ENCODE peak calls at places on chromosomes 13 and 19, in ten cellular contexts. One of them, this sample, is unnamed.
A peak's percentile ranks its signal among the peaks of the same experiment; 100 is the strongest.

GRCh38 chr13:46211116-46211515 is 612 bp upstream of the LRRC63 start:
- DNase-seq in progenitor cell of endocrine pancreas: no peak
- DNase-seq in activated T-helper 1 cell treated with anti-CD3 and anti-CD28 coated beads, Interleukin-12 subunit alpha, Interleukin-12 subunit beta, Interleukin-2, Interleukin-4 antibody, amounts not matched to agents 30 ng/mL and 10 ng/mL and 1 ng/mL, durations not matched to agents 14 hours and 24 hours and 36 hours: peak; percentile 28
- DNase-seq in stimulated activated effector memory CD8-positive, alpha-beta T cell treated with anti-CD3 and anti-CD28 coated beads, Interleukin-12 subunit alpha, Interleukin-12 subunit beta, amount 100 ng/mL, for 72 hours: peak; percentile 12
- DNase-seq in iPS-NIHi11: no peak
- DNase-seq in fibroblast of the aortic adventitia: peak; percentile 5
- DNase-seq in small intestine: peak; percentile 17
- DNase-seq in kidney tubule cell: no peak
- DNase-seq in ovary: no peak
- DNase-seq in T-helper 9 cell: peak; percentile 16
- DNase-seq in this sample: no peak

GRCh38 chr19:7730286-7731217 is 1.4 kb downstream of the CLEC4G start:
- DNase-seq in ovary: no peak
- DNase-seq in stimulated activated effector memory CD8-positive, alpha-beta T cell treated with anti-CD3 and anti-CD28 coated beads, Interleukin-12 subunit alpha, Interleukin-12 subunit beta, amount 100 ng/mL, for 72 hours: no peak
- DNase-seq in fibroblast of the aortic adventitia: no peak
- DNase-seq in small intestine: no peak
- DNase-seq in activated T-helper 1 cell treated with anti-CD3 and anti-CD28 coated beads, Interleukin-12 subunit alpha, Interleukin-12 subunit beta, Interleukin-2, Interleukin-4 antibody, amounts not matched to agents 30 ng/mL and 10 ng/mL and 1 ng/mL, durations not matched to agents 14 hours and 24 hours and 36 hours: no peak
- DNase-seq in progenitor cell of endocrine pancreas: no peak
- DNase-seq in T-helper 9 cell: no peak
- DNase-seq in iPS-NIHi11: no peak
- DNase-seq in kidney tubule cell: no peak
- DNase-seq in this sample: no peak

GRCh38 chr13:48585456-48585840 is 52.6 kb upstream of the RCBTB2 start:
- DNase-seq in progenitor cell of endocrine pancreas: no peak
- DNase-seq in stimulated activated effector memory CD8-positive, alpha-beta T cell treated with anti-CD3 and anti-CD28 coated beads, Interleukin-12 subunit alpha, Interleukin-12 subunit beta, amount 100 ng/mL, for 72 hours: no peak
- DNase-seq in small intestine: peak; percentile 23
- DNase-seq in activated T-helper 1 cell treated with anti-CD3 and anti-CD28 coated beads, Interleukin-12 subunit alpha, Interleukin-12 subunit beta, Interleukin-2, Interleukin-4 antibody, amounts not matched to agents 30 ng/mL and 10 ng/mL and 1 ng/mL, durations not matched to agents 14 hours and 24 hours and 36 hours: no peak
- DNase-seq in T-helper 9 cell: no peak
- DNase-seq in ovary: no peak
- DNase-seq in fibroblast of the aortic adventitia: peak; percentile 75
- DNase-seq in kidney tubule cell: peak; percentile 26
- DNase-seq in iPS-NIHi11: no peak
- DNase-seq in this sample: peak; percentile 68

GRCh38 chr19:45542234-45542668 is 35.0 kb downstream of the VASP start:
- DNase-seq in stimulated activated effector memory CD8-positive, alpha-beta T cell treated with anti-CD3 and anti-CD28 coated beads, Interleukin-12 subunit alpha, Interleukin-12 subunit beta, amount 100 ng/mL, for 72 hours: no peak
- DNase-seq in kidney tubule cell: no peak
- DNase-seq in T-helper 9 cell: no peak
- DNase-seq in activated T-helper 1 cell treated with anti-CD3 and anti-CD28 coated beads, Interleukin-12 subunit alpha, Interleukin-12 subunit beta, Interleukin-2, Interleukin-4 antibody, amounts not matched to agents 30 ng/mL and 10 ng/mL and 1 ng/mL, durations not matched to agents 14 hours and 24 hours and 36 hours: no peak
- DNase-seq in progenitor cell of endocrine pancreas: no peak
- DNase-seq in iPS-NIHi11: no peak
- DNase-seq in ovary: no peak
- DNase-seq in small intestine: no peak
- DNase-seq in fibroblast of the aortic adventitia: no peak
- DNase-seq in this sample: no peak

GRCh38 chr19:46975918-46976782 is 43.5 kb upstream of the NPAS1 start:
- DNase-seq in progenitor cell of endocrine pancreas: peak; percentile 25
- DNase-seq in kidney tubule cell: peak; percentile 96
- DNase-seq in stimulated activated effector memory CD8-positive, alpha-beta T cell treated with anti-CD3 and anti-CD28 coated beads, Interleukin-12 subunit alpha, Interleukin-12 subunit beta, amount 100 ng/mL, for 72 hours: no peak
- DNase-seq in small intestine: peak; percentile 67
- DNase-seq in iPS-NIHi11: peak; percentile 69
- DNase-seq in ovary: peak; percentile 96
- DNase-seq in activated T-helper 1 cell treated with anti-CD3 and anti-CD28 coated beads, Interleukin-12 subunit alpha, Interleukin-12 subunit beta, Interleukin-2, Interleukin-4 antibody, amounts not matched to agents 30 ng/mL and 10 ng/mL and 1 ng/mL, durations not matched to agents 14 hours and 24 hours and 36 hours: no peak
- DNase-seq in T-helper 9 cell: no peak
- DNase-seq in fibroblast of the aortic adventitia: peak; percentile 100
- DNase-seq in this sample: peak; percentile 84

GRCh38 chr13:100818706-100819105 is 144.1 kb upstream of the TMTC4 start:
- DNase-seq in T-helper 9 cell: no peak
- DNase-seq in activated T-helper 1 cell treated with anti-CD3 and anti-CD28 coated beads, Interleukin-12 subunit alpha, Interleukin-12 subunit beta, Interleukin-2, Interleukin-4 antibody, amounts not matched to agents 30 ng/mL and 10 ng/mL and 1 ng/mL, durations not matched to agents 14 hours and 24 hours and 36 hours: no peak
- DNase-seq in progenitor cell of endocrine pancreas: no peak
- DNase-seq in iPS-NIHi11: no peak
- DNase-seq in small intestine: no peak
- DNase-seq in fibroblast of the aortic adventitia: peak; percentile 85
- DNase-seq in ovary: no peak
- DNase-seq in kidney tubule cell: peak; percentile 11
- DNase-seq in stimulated activated effector memory CD8-positive, alpha-beta T cell treated with anti-CD3 and anti-CD28 coated beads, Interleukin-12 subunit alpha, Interleukin-12 subunit beta, amount 100 ng/mL, for 72 hours: no peak
- DNase-seq in this sample: no peak

GRCh38 chr19:10695401-10696398 is 5.5 kb upstream of the QTRT1 start:
- DNase-seq in progenitor cell of endocrine pancreas: peak; percentile 92
- DNase-seq in kidney tubule cell: peak; percentile 92
- DNase-seq in iPS-NIHi11: peak; percentile 96
- DNase-seq in T-helper 9 cell: peak; percentile 75
- DNase-seq in activated T-helper 1 cell treated with anti-CD3 and anti-CD28 coated beads, Interleukin-12 subunit alpha, Interleukin-12 subunit beta, Interleukin-2, Interleukin-4 antibody, amounts not matched to agents 30 ng/mL and 10 ng/mL and 1 ng/mL, durations not matched to agents 14 hours and 24 hours and 36 hours: peak; percentile 91
- DNase-seq in fibroblast of the aortic adventitia: peak; percentile 90
- DNase-seq in small intestine: peak; percentile 98
- DNase-seq in stimulated activated effector memory CD8-positive, alpha-beta T cell treated with anti-CD3 and anti-CD28 coated beads, Interleukin-12 subunit alpha, Interleukin-12 subunit beta, amount 100 ng/mL, for 72 hours: peak; percentile 82
- DNase-seq in ovary: peak; percentile 96
- DNase-seq in this sample: peak; percentile 100

GRCh38 chr13:29439601-29440381 is 155.7 kb downstream of the SLC7A1 start:
- DNase-seq in T-helper 9 cell: no peak
- DNase-seq in fibroblast of the aortic adventitia: no peak
- DNase-seq in small intestine: no peak
- DNase-seq in kidney tubule cell: no peak
- DNase-seq in activated T-helper 1 cell treated with anti-CD3 and anti-CD28 coated beads, Interleukin-12 subunit alpha, Interleukin-12 subunit beta, Interleukin-2, Interleukin-4 antibody, amounts not matched to agents 30 ng/mL and 10 ng/mL and 1 ng/mL, durations not matched to agents 14 hours and 24 hours and 36 hours: no peak
- DNase-seq in progenitor cell of endocrine pancreas: no peak
- DNase-seq in ovary: no peak
- DNase-seq in stimulated activated effector memory CD8-positive, alpha-beta T cell treated with anti-CD3 and anti-CD28 coated beads, Interleukin-12 subunit alpha, Interleukin-12 subunit beta, amount 100 ng/mL, for 72 hours: no peak
- DNase-seq in iPS-NIHi11: no peak
- DNase-seq in this sample: no peak

GRCh38 chr13:94234766-94235165 is 244.7 kb downstream of the DCT start:
- DNase-seq in ovary: no peak
- DNase-seq in T-helper 9 cell: no peak
- DNase-seq in kidney tubule cell: no peak
- DNase-seq in stimulated activated effector memory CD8-positive, alpha-beta T cell treated with anti-CD3 and anti-CD28 coated beads, Interleukin-12 subunit alpha, Interleukin-12 subunit beta, amount 100 ng/mL, for 72 hours: no peak
- DNase-seq in small intestine: no peak
- DNase-seq in progenitor cell of endocrine pancreas: no peak
- DNase-seq in activated T-helper 1 cell treated with anti-CD3 and anti-CD28 coated beads, Interleukin-12 subunit alpha, Interleukin-12 subunit beta, Interleukin-2, Interleukin-4 antibody, amounts not matched to agents 30 ng/mL and 10 ng/mL and 1 ng/mL, durations not matched to agents 14 hours and 24 hours and 36 hours: no peak
- DNase-seq in iPS-NIHi11: no peak
- DNase-seq in fibroblast of the aortic adventitia: no peak
- DNase-seq in this sample: no peak

GRCh38 chr19:13195678-13196077 is 45.5 kb downstream of the IER2 start:
- DNase-seq in small intestine: peak; percentile 94
- DNase-seq in progenitor cell of endocrine pancreas: no peak
- DNase-seq in fibroblast of the aortic adventitia: no peak
- DNase-seq in ovary: no peak
- DNase-seq in activated T-helper 1 cell treated with anti-CD3 and anti-CD28 coated beads, Interleukin-12 subunit alpha, Interleukin-12 subunit beta, Interleukin-2, Interleukin-4 antibody, amounts not matched to agents 30 ng/mL and 10 ng/mL and 1 ng/mL, durations not matched to agents 14 hours and 24 hours and 36 hours: peak; percentile 32
- DNase-seq in iPS-NIHi11: peak; percentile 84
- DNase-seq in stimulated activated effector memory CD8-positive, alpha-beta T cell treated with anti-CD3 and anti-CD28 coated beads, Interleukin-12 subunit alpha, Interleukin-12 subunit beta, amount 100 ng/mL, for 72 hours: no peak
- DNase-seq in kidney tubule cell: peak; percentile 83
- DNase-seq in T-helper 9 cell: peak; percentile 55
- DNase-seq in this sample: peak; percentile 79

GRCh38 chr19:13600802-13601201 is 94.5 kb upstream of the CACNA1A start:
- DNase-seq in stimulated activated effector memory CD8-positive, alpha-beta T cell treated with anti-CD3 and anti-CD28 coated beads, Interleukin-12 subunit alpha, Interleukin-12 subunit beta, amount 100 ng/mL, for 72 hours: no peak
- DNase-seq in T-helper 9 cell: no peak
- DNase-seq in activated T-helper 1 cell treated with anti-CD3 and anti-CD28 coated beads, Interleukin-12 subunit alpha, Interleukin-12 subunit beta, Interleukin-2, Interleukin-4 antibody, amounts not matched to agents 30 ng/mL and 10 ng/mL and 1 ng/mL, durations not matched to agents 14 hours and 24 hours and 36 hours: no peak
- DNase-seq in small intestine: no peak
- DNase-seq in kidney tubule cell: no peak
- DNase-seq in progenitor cell of endocrine pancreas: no peak
- DNase-seq in iPS-NIHi11: no peak
- DNase-seq in fibroblast of the aortic adventitia: no peak
- DNase-seq in ovary: no peak
- DNase-seq in this sample: no peak

GRCh38 chr19:36244066-36244465 is 29.2 kb downstream of the ZNF146 start:
- DNase-seq in small intestine: no peak
- DNase-seq in activated T-helper 1 cell treated with anti-CD3 and anti-CD28 coated beads, Interleukin-12 subunit alpha, Interleukin-12 subunit beta, Interleukin-2, Interleukin-4 antibody, amounts not matched to agents 30 ng/mL and 10 ng/mL and 1 ng/mL, durations not matched to agents 14 hours and 24 hours and 36 hours: no peak
- DNase-seq in fibroblast of the aortic adventitia: no peak
- DNase-seq in progenitor cell of endocrine pancreas: no peak
- DNase-seq in stimulated activated effector memory CD8-positive, alpha-beta T cell treated with anti-CD3 and anti-CD28 coated beads, Interleukin-12 subunit alpha, Interleukin-12 subunit beta, amount 100 ng/mL, for 72 hours: no peak
- DNase-seq in T-helper 9 cell: no peak
- DNase-seq in kidney tubule cell: no peak
- DNase-seq in ovary: no peak
- DNase-seq in iPS-NIHi11: no peak
- DNase-seq in this sample: no peak

GRCh38 chr13:63567031-63567430 is 2151.4 kb upstream of the PCDH20 start:
- DNase-seq in ovary: no peak
- DNase-seq in kidney tubule cell: no peak
- DNase-seq in fibroblast of the aortic adventitia: no peak
- DNase-seq in progenitor cell of endocrine pancreas: no peak
- DNase-seq in activated T-helper 1 cell treated with anti-CD3 and anti-CD28 coated beads, Interleukin-12 subunit alpha, Interleukin-12 subunit beta, Interleukin-2, Interleukin-4 antibody, amounts not matched to agents 30 ng/mL and 10 ng/mL and 1 ng/mL, durations not matched to agents 14 hours and 24 hours and 36 hours: no peak
- DNase-seq in iPS-NIHi11: no peak
- DNase-seq in stimulated activated effector memory CD8-positive, alpha-beta T cell treated with anti-CD3 and anti-CD28 coated beads, Interleukin-12 subunit alpha, Interleukin-12 subunit beta, amount 100 ng/mL, for 72 hours: no peak
- DNase-seq in T-helper 9 cell: no peak
- DNase-seq in small intestine: no peak
- DNase-seq in this sample: no peak

GRCh38 chr19:56356944-56357343 is 36.4 kb downstream of the ZNF582 start:
- DNase-seq in kidney tubule cell: no peak
- DNase-seq in progenitor cell of endocrine pancreas: no peak
- DNase-seq in ovary: no peak
- DNase-seq in stimulated activated effector memory CD8-positive, alpha-beta T cell treated with anti-CD3 and anti-CD28 coated beads, Interleukin-12 subunit alpha, Interleukin-12 subunit beta, amount 100 ng/mL, for 72 hours: no peak
- DNase-seq in small intestine: no peak
- DNase-seq in fibroblast of the aortic adventitia: no peak
- DNase-seq in T-helper 9 cell: no peak
- DNase-seq in iPS-NIHi11: no peak
- DNase-seq in activated T-helper 1 cell treated with anti-CD3 and anti-CD28 coated beads, Interleukin-12 subunit alpha, Interleukin-12 subunit beta, Interleukin-2, Interleukin-4 antibody, amounts not matched to agents 30 ng/mL and 10 ng/mL and 1 ng/mL, durations not matched to agents 14 hours and 24 hours and 36 hours: no peak
- DNase-seq in this sample: no peak

GRCh38 chr13:31365630-31366029 is 165.9 kb downstream of the B3GLCT start:
- DNase-seq in fibroblast of the aortic adventitia: no peak
- DNase-seq in kidney tubule cell: no peak
- DNase-seq in stimulated activated effector memory CD8-positive, alpha-beta T cell treated with anti-CD3 and anti-CD28 coated beads, Interleukin-12 subunit alpha, Interleukin-12 subunit beta, amount 100 ng/mL, for 72 hours: no peak
- DNase-seq in T-helper 9 cell: no peak
- DNase-seq in iPS-NIHi11: no peak
- DNase-seq in ovary: no peak
- DNase-seq in small intestine: no peak
- DNase-seq in activated T-helper 1 cell treated with anti-CD3 and anti-CD28 coated beads, Interleukin-12 subunit alpha, Interleukin-12 subunit beta, Interleukin-2, Interleukin-4 antibody, amounts not matched to agents 30 ng/mL and 10 ng/mL and 1 ng/mL, durations not matched to agents 14 hours and 24 hours and 36 hours: no peak
- DNase-seq in progenitor cell of endocrine pancreas: no peak
- DNase-seq in this sample: no peak

GRCh38 chr19:41934849-41935374 is 6.7 kb upstream of the ERFL start:
- DNase-seq in stimulated activated effector memory CD8-positive, alpha-beta T cell treated with anti-CD3 and anti-CD28 coated beads, Interleukin-12 subunit alpha, Interleukin-12 subunit beta, amount 100 ng/mL, for 72 hours: peak; percentile 80
- DNase-seq in small intestine: peak; percentile 69
- DNase-seq in activated T-helper 1 cell treated with anti-CD3 and anti-CD28 coated beads, Interleukin-12 subunit alpha, Interleukin-12 subunit beta, Interleukin-2, Interleukin-4 antibody, amounts not matched to agents 30 ng/mL and 10 ng/mL and 1 ng/mL, durations not matched to agents 14 hours and 24 hours and 36 hours: peak; percentile 61
- DNase-seq in ovary: peak; percentile 61
- DNase-seq in kidney tubule cell: peak; percentile 51
- DNase-seq in T-helper 9 cell: peak; percentile 73
- DNase-seq in iPS-NIHi11: peak; percentile 88
- DNase-seq in fibroblast of the aortic adventitia: peak; percentile 53
- DNase-seq in progenitor cell of endocrine pancreas: peak; percentile 85
- DNase-seq in this sample: peak; percentile 88

GRCh38 chr13:45068036-45069001 is 52.0 kb upstream of the GTF2F2 start:
- DNase-seq in activated T-helper 1 cell treated with anti-CD3 and anti-CD28 coated beads, Interleukin-12 subunit alpha, Interleukin-12 subunit beta, Interleukin-2, Interleukin-4 antibody, amounts not matched to agents 30 ng/mL and 10 ng/mL and 1 ng/mL, durations not matched to agents 14 hours and 24 hours and 36 hours: no peak
- DNase-seq in kidney tubule cell: no peak
- DNase-seq in fibroblast of the aortic adventitia: no peak
- DNase-seq in T-helper 9 cell: no peak
- DNase-seq in iPS-NIHi11: no peak
- DNase-seq in stimulated activated effector memory CD8-positive, alpha-beta T cell treated with anti-CD3 and anti-CD28 coated beads, Interleukin-12 subunit alpha, Interleukin-12 subunit beta, amount 100 ng/mL, for 72 hours: no peak
- DNase-seq in ovary: no peak
- DNase-seq in progenitor cell of endocrine pancreas: no peak
- DNase-seq in small intestine: no peak
- DNase-seq in this sample: no peak

GRCh38 chr13:40662866-40663265 is 3.6 kb downstream of the FOXO1 start:
- DNase-seq in small intestine: no peak
- DNase-seq in ovary: no peak
- DNase-seq in iPS-NIHi11: no peak
- DNase-seq in T-helper 9 cell: no peak
- DNase-seq in activated T-helper 1 cell treated with anti-CD3 and anti-CD28 coated beads, Interleukin-12 subunit alpha, Interleukin-12 subunit beta, Interleukin-2, Interleukin-4 antibody, amounts not matched to agents 30 ng/mL and 10 ng/mL and 1 ng/mL, durations not matched to agents 14 hours and 24 hours and 36 hours: no peak
- DNase-seq in fibroblast of the aortic adventitia: no peak
- DNase-seq in progenitor cell of endocrine pancreas: no peak
- DNase-seq in kidney tubule cell: peak; percentile 31
- DNase-seq in stimulated activated effector memory CD8-positive, alpha-beta T cell treated with anti-CD3 and anti-CD28 coated beads, Interleukin-12 subunit alpha, Interleukin-12 subunit beta, amount 100 ng/mL, for 72 hours: no peak
- DNase-seq in this sample: peak; percentile 19

GRCh38 chr19:2013683-2013961 is 1.9 kb downstream of the BTBD2 start:
- DNase-seq in small intestine: no peak
- DNase-seq in stimulated activated effector memory CD8-positive, alpha-beta T cell treated with anti-CD3 and anti-CD28 coated beads, Interleukin-12 subunit alpha, Interleukin-12 subunit beta, amount 100 ng/mL, for 72 hours: no peak
- DNase-seq in progenitor cell of endocrine pancreas: no peak
- DNase-seq in ovary: no peak
- DNase-seq in activated T-helper 1 cell treated with anti-CD3 and anti-CD28 coated beads, Interleukin-12 subunit alpha, Interleukin-12 subunit beta, Interleukin-2, Interleukin-4 antibody, amounts not matched to agents 30 ng/mL and 10 ng/mL and 1 ng/mL, durations not matched to agents 14 hours and 24 hours and 36 hours: no peak
- DNase-seq in kidney tubule cell: no peak
- DNase-seq in fibroblast of the aortic adventitia: no peak
- DNase-seq in T-helper 9 cell: no peak
- DNase-seq in iPS-NIHi11: no peak
- DNase-seq in this sample: no peak

GRCh38 chr13:51562011-51562671 is 22.1 kb upstream of the WDFY2 start:
- DNase-seq in ovary: no peak
- DNase-seq in fibroblast of the aortic adventitia: no peak
- DNase-seq in kidney tubule cell: peak; percentile 38
- DNase-seq in activated T-helper 1 cell treated with anti-CD3 and anti-CD28 coated beads, Interleukin-12 subunit alpha, Interleukin-12 subunit beta, Interleukin-2, Interleukin-4 antibody, amounts not matched to agents 30 ng/mL and 10 ng/mL and 1 ng/mL, durations not matched to agents 14 hours and 24 hours and 36 hours: no peak
- DNase-seq in T-helper 9 cell: no peak
- DNase-seq in small intestine: no peak
- DNase-seq in iPS-NIHi11: no peak
- DNase-seq in stimulated activated effector memory CD8-positive, alpha-beta T cell treated with anti-CD3 and anti-CD28 coated beads, Interleukin-12 subunit alpha, Interleukin-12 subunit beta, amount 100 ng/mL, for 72 hours: no peak
- DNase-seq in progenitor cell of endocrine pancreas: no peak
- DNase-seq in this sample: no peak

GRCh38 chr13:89796196-89796595 is 1551.3 kb upstream of the MIR17HG start:
- DNase-seq in T-helper 9 cell: no peak
- DNase-seq in small intestine: no peak
- DNase-seq in activated T-helper 1 cell treated with anti-CD3 and anti-CD28 coated beads, Interleukin-12 subunit alpha, Interleukin-12 subunit beta, Interleukin-2, Interleukin-4 antibody, amounts not matched to agents 30 ng/mL and 10 ng/mL and 1 ng/mL, durations not matched to agents 14 hours and 24 hours and 36 hours: no peak
- DNase-seq in kidney tubule cell: no peak
- DNase-seq in stimulated activated effector memory CD8-positive, alpha-beta T cell treated with anti-CD3 and anti-CD28 coated beads, Interleukin-12 subunit alpha, Interleukin-12 subunit beta, amount 100 ng/mL, for 72 hours: no peak
- DNase-seq in iPS-NIHi11: no peak
- DNase-seq in fibroblast of the aortic adventitia: no peak
- DNase-seq in progenitor cell of endocrine pancreas: no peak
- DNase-seq in ovary: no peak
- DNase-seq in this sample: no peak

GRCh38 chr13:47457631-47458030 is 543.4 kb downstream of the SUCLA2 start:
- DNase-seq in stimulated activated effector memory CD8-positive, alpha-beta T cell treated with anti-CD3 and anti-CD28 coated beads, Interleukin-12 subunit alpha, Interleukin-12 subunit beta, amount 100 ng/mL, for 72 hours: no peak
- DNase-seq in small intestine: no peak
- DNase-seq in activated T-helper 1 cell treated with anti-CD3 and anti-CD28 coated beads, Interleukin-12 subunit alpha, Interleukin-12 subunit beta, Interleukin-2, Interleukin-4 antibody, amounts not matched to agents 30 ng/mL and 10 ng/mL and 1 ng/mL, durations not matched to agents 14 hours and 24 hours and 36 hours: no peak
- DNase-seq in T-helper 9 cell: no peak
- DNase-seq in fibroblast of the aortic adventitia: peak; percentile 85
- DNase-seq in progenitor cell of endocrine pancreas: no peak
- DNase-seq in iPS-NIHi11: no peak
- DNase-seq in ovary: no peak
- DNase-seq in kidney tubule cell: no peak
- DNase-seq in this sample: no peak

GRCh38 chr13:100154835-100155463 is 66.1 kb downstream of the PCCA start:
- DNase-seq in T-helper 9 cell: no peak
- DNase-seq in iPS-NIHi11: peak; percentile 20
- DNase-seq in activated T-helper 1 cell treated with anti-CD3 and anti-CD28 coated beads, Interleukin-12 subunit alpha, Interleukin-12 subunit beta, Interleukin-2, Interleukin-4 antibody, amounts not matched to agents 30 ng/mL and 10 ng/mL and 1 ng/mL, durations not matched to agents 14 hours and 24 hours and 36 hours: no peak
- DNase-seq in progenitor cell of endocrine pancreas: no peak
- DNase-seq in ovary: no peak
- DNase-seq in small intestine: no peak
- DNase-seq in fibroblast of the aortic adventitia: no peak
- DNase-seq in stimulated activated effector memory CD8-positive, alpha-beta T cell treated with anti-CD3 and anti-CD28 coated beads, Interleukin-12 subunit alpha, Interleukin-12 subunit beta, amount 100 ng/mL, for 72 hours: no peak
- DNase-seq in kidney tubule cell: no peak
- DNase-seq in this sample: peak; percentile 22

GRCh38 chr13:70189981-70190380 is 81.7 kb upstream of the KLHL1 start:
- DNase-seq in stimulated activated effector memory CD8-positive, alpha-beta T cell treated with anti-CD3 and anti-CD28 coated beads, Interleukin-12 subunit alpha, Interleukin-12 subunit beta, amount 100 ng/mL, for 72 hours: no peak
- DNase-seq in fibroblast of the aortic adventitia: no peak
- DNase-seq in T-helper 9 cell: no peak
- DNase-seq in iPS-NIHi11: no peak
- DNase-seq in activated T-helper 1 cell treated with anti-CD3 and anti-CD28 coated beads, Interleukin-12 subunit alpha, Interleukin-12 subunit beta, Interleukin-2, Interleukin-4 antibody, amounts not matched to agents 30 ng/mL and 10 ng/mL and 1 ng/mL, durations not matched to agents 14 hours and 24 hours and 36 hours: no peak
- DNase-seq in small intestine: no peak
- DNase-seq in progenitor cell of endocrine pancreas: no peak
- DNase-seq in ovary: no peak
- DNase-seq in kidney tubule cell: no peak
- DNase-seq in this sample: peak; percentile 28

GRCh38 chr13:46759861-46760260 is 37.1 kb downstream of the ESD start:
- DNase-seq in ovary: no peak
- DNase-seq in kidney tubule cell: peak; percentile 6
- DNase-seq in activated T-helper 1 cell treated with anti-CD3 and anti-CD28 coated beads, Interleukin-12 subunit alpha, Interleukin-12 subunit beta, Interleukin-2, Interleukin-4 antibody, amounts not matched to agents 30 ng/mL and 10 ng/mL and 1 ng/mL, durations not matched to agents 14 hours and 24 hours and 36 hours: no peak
- DNase-seq in fibroblast of the aortic adventitia: peak; percentile 25
- DNase-seq in T-helper 9 cell: no peak
- DNase-seq in stimulated activated effector memory CD8-positive, alpha-beta T cell treated with anti-CD3 and anti-CD28 coated beads, Interleukin-12 subunit alpha, Interleukin-12 subunit beta, amount 100 ng/mL, for 72 hours: no peak
- DNase-seq in progenitor cell of endocrine pancreas: no peak
- DNase-seq in iPS-NIHi11: no peak
- DNase-seq in small intestine: peak; percentile 60
- DNase-seq in this sample: no peak

GRCh38 chr19:7540761-7541480 is 5.4 kb downstream of the PNPLA6 start:
- DNase-seq in activated T-helper 1 cell treated with anti-CD3 and anti-CD28 coated beads, Interleukin-12 subunit alpha, Interleukin-12 subunit beta, Interleukin-2, Interleukin-4 antibody, amounts not matched to agents 30 ng/mL and 10 ng/mL and 1 ng/mL, durations not matched to agents 14 hours and 24 hours and 36 hours: no peak
- DNase-seq in T-helper 9 cell: no peak
- DNase-seq in stimulated activated effector memory CD8-positive, alpha-beta T cell treated with anti-CD3 and anti-CD28 coated beads, Interleukin-12 subunit alpha, Interleukin-12 subunit beta, amount 100 ng/mL, for 72 hours: no peak
- DNase-seq in ovary: peak; percentile 42
- DNase-seq in iPS-NIHi11: peak; percentile 90
- DNase-seq in small intestine: no peak
- DNase-seq in fibroblast of the aortic adventitia: no peak
- DNase-seq in progenitor cell of endocrine pancreas: no peak
- DNase-seq in kidney tubule cell: peak; percentile 34
- DNase-seq in this sample: peak; percentile 42

GRCh38 chr19:43809762-43810696 is 7.8 kb upstream of the LYPD5 start:
- DNase-seq in activated T-helper 1 cell treated with anti-CD3 and anti-CD28 coated beads, Interleukin-12 subunit alpha, Interleukin-12 subunit beta, Interleukin-2, Interleukin-4 antibody, amounts not matched to agents 30 ng/mL and 10 ng/mL and 1 ng/mL, durations not matched to agents 14 hours and 24 hours and 36 hours: no peak
- DNase-seq in iPS-NIHi11: peak; percentile 41
- DNase-seq in fibroblast of the aortic adventitia: peak; percentile 76
- DNase-seq in kidney tubule cell: peak; percentile 66
- DNase-seq in progenitor cell of endocrine pancreas: no peak
- DNase-seq in ovary: no peak
- DNase-seq in T-helper 9 cell: no peak
- DNase-seq in stimulated activated effector memory CD8-positive, alpha-beta T cell treated with anti-CD3 and anti-CD28 coated beads, Interleukin-12 subunit alpha, Interleukin-12 subunit beta, amount 100 ng/mL, for 72 hours: no peak
- DNase-seq in small intestine: peak; percentile 54
- DNase-seq in this sample: peak; percentile 71

GRCh38 chr19:13506550-13506878 is 235 bp upstream of the CACNA1A start:
- DNase-seq in iPS-NIHi11: no peak
- DNase-seq in stimulated activated effector memory CD8-positive, alpha-beta T cell treated with anti-CD3 and anti-CD28 coated beads, Interleukin-12 subunit alpha, Interleukin-12 subunit beta, amount 100 ng/mL, for 72 hours: no peak
- DNase-seq in small intestine: no peak
- DNase-seq in T-helper 9 cell: no peak
- DNase-seq in fibroblast of the aortic adventitia: peak; percentile 46
- DNase-seq in progenitor cell of endocrine pancreas: no peak
- DNase-seq in activated T-helper 1 cell treated with anti-CD3 and anti-CD28 coated beads, Interleukin-12 subunit alpha, Interleukin-12 subunit beta, Interleukin-2, Interleukin-4 antibody, amounts not matched to agents 30 ng/mL and 10 ng/mL and 1 ng/mL, durations not matched to agents 14 hours and 24 hours and 36 hours: no peak
- DNase-seq in kidney tubule cell: no peak
- DNase-seq in ovary: no peak
- DNase-seq in this sample: peak; percentile 57